ENCODE peak calls at places on chromosomes 6 and 20, in six cellular contexts. One of them, this sample, is unnamed.

GRCh38 chr6:109434456-109434855 is 6.0 kb downstream of the PPIL6 start:
- DNase-seq in upper lobe of right lung: no peak
- DNase-seq in spleen: no peak
- DNase-seq in left ventricle myocardium inferior: no peak
- DNase-seq in uterus: no peak
- DNase-seq in IMR-90: no peak
- DNase-seq in this sample: no peak

GRCh38 chr20:19966840-19967239 is 50.3 kb upstream of the NAA20 start:
- DNase-seq in left ventricle myocardium inferior: no peak
- DNase-seq in spleen: no peak
- DNase-seq in upper lobe of right lung: no peak
- DNase-seq in IMR-90: no peak
- DNase-seq in uterus: no peak
- DNase-seq in this sample: no peak

GRCh38 chr6:89034586-89035251 is 45.8 kb upstream of the PNRC1 start:
- DNase-seq in upper lobe of right lung: no peak
- DNase-seq in IMR-90: peak; percentile 49
- DNase-seq in left ventricle myocardium inferior: peak; percentile 23
- DNase-seq in spleen: no peak
- DNase-seq in uterus: peak; percentile 27
- DNase-seq in this sample: peak; percentile 27

GRCh38 chr6:36897629-36898028 is 11.9 kb downstream of the C6orf89 start:
- DNase-seq in uterus: no peak
- DNase-seq in IMR-90: peak; percentile 33
- DNase-seq in upper lobe of right lung: no peak
- DNase-seq in spleen: no peak
- DNase-seq in left ventricle myocardium inferior: no peak
- DNase-seq in this sample: no peak

GRCh38 chr6:3212261-3212660 is 15.2 kb downstream of the TUBB2B start:
- DNase-seq in left ventricle myocardium inferior: no peak
- DNase-seq in spleen: no peak
- DNase-seq in IMR-90: no peak
- DNase-seq in upper lobe of right lung: no peak
- DNase-seq in uterus: no peak
- DNase-seq in this sample: no peak

GRCh38 chr6:2976060-2976459 is 4.7 kb upstream of the SERPINB6 start:
- DNase-seq in uterus: no peak
- DNase-seq in upper lobe of right lung: no peak
- DNase-seq in IMR-90: no peak
- DNase-seq in spleen: no peak
- DNase-seq in left ventricle myocardium inferior: no peak
- DNase-seq in this sample: no peak

GRCh38 chr20:62143976-62144825 is 632 bp downstream of the SS18L1 start:
- DNase-seq in uterus: peak; percentile 42
- DNase-seq in left ventricle myocardium inferior: peak; percentile 66
- DNase-seq in spleen: peak; percentile 91
- DNase-seq in IMR-90: peak; percentile 60
- DNase-seq in upper lobe of right lung: peak; percentile 86
- DNase-seq in this sample: peak; percentile 53

GRCh38 chr6:47292027-47292426 is 17.7 kb downstream of the TNFRSF21 start:
- DNase-seq in left ventricle myocardium inferior: no peak
- DNase-seq in uterus: no peak
- DNase-seq in IMR-90: no peak
- DNase-seq in spleen: no peak
- DNase-seq in upper lobe of right lung: no peak
- DNase-seq in this sample: no peak

GRCh38 chr6:136094812-136095211 is 155.3 kb downstream of the MTFR2 start:
- DNase-seq in uterus: no peak
- DNase-seq in spleen: no peak
- DNase-seq in upper lobe of right lung: no peak
- DNase-seq in IMR-90: no peak
- DNase-seq in left ventricle myocardium inferior: no peak
- DNase-seq in this sample: no peak

GRCh38 chr6:136093835-136094234 is 156.3 kb downstream of the MTFR2 start:
- DNase-seq in spleen: no peak
- DNase-seq in IMR-90: no peak
- DNase-seq in left ventricle myocardium inferior: no peak
- DNase-seq in upper lobe of right lung: no peak
- DNase-seq in uterus: no peak
- DNase-seq in this sample: no peak

GRCh38 chr6:136090929-136091328 is 159.2 kb downstream of the MTFR2 start:
- DNase-seq in upper lobe of right lung: no peak
- DNase-seq in left ventricle myocardium inferior: no peak
- DNase-seq in IMR-90: no peak
- DNase-seq in uterus: no peak
- DNase-seq in spleen: no peak
- DNase-seq in this sample: no peak

GRCh38 chr6:136092897-136093296 is 157.2 kb downstream of the MTFR2 start:
- DNase-seq in uterus: no peak
- DNase-seq in left ventricle myocardium inferior: no peak
- DNase-seq in upper lobe of right lung: no peak
- DNase-seq in spleen: no peak
- DNase-seq in IMR-90: no peak
- DNase-seq in this sample: no peak

DNA sequence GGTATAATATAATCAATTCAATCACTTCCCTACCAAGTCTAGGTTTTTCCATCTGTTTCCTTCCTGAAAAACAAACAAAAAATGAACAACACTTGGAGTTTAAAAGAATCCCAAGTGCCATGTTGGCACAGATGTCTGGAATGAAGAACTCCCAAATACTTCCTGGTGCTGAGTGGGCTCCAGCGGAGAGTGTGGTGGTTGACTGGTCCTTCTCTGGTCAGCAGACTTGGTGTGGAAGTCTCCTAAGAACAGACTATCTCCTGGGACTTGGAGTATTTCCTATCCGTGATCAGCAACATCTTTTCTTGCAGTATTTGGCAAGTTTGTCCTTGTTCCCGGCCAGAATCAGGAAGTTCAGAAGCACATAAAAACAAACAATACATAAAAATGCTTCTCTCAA is 154.2 kb downstream of the MTFR2 start:
- DNase-seq in left ventricle myocardium inferior: peak; percentile 42
- DNase-seq in upper lobe of right lung: no peak
- DNase-seq in spleen: no peak
- DNase-seq in IMR-90: no peak
- DNase-seq in uterus: no peak
- DNase-seq in this sample: no peak
- H3K4me1 ChIP-seq in left ventricle myocardium inferior: peaks cover 44% of the 10 kb centered on the region
- H3K4me1 ChIP-seq in upper lobe of right lung: peaks cover 13% of the 10 kb centered on the region
- H3K4me1 ChIP-seq in spleen: no peaks in the 10 kb centered on the region
- H3K4me1 ChIP-seq in IMR-90: peaks cover 2% of the 10 kb centered on the region
- H3K4me1 ChIP-seq in uterus: peaks cover 6% of the 10 kb centered on the region
- H3K4me1 ChIP-seq in this sample: peaks cover 7% of the 10 kb centered on the region

GRCh38 chr20:32019563-32020463 is 9.6 kb downstream of the CCM2L start:
- DNase-seq in IMR-90: no peak
- DNase-seq in spleen: no peak
- DNase-seq in left ventricle myocardium inferior: no peak
- DNase-seq in upper lobe of right lung: no peak
- DNase-seq in uterus: no peak
- DNase-seq in this sample: no peak

GRCh38 chr20:32021091-32021490 is 10.9 kb downstream of the CCM2L start:
- DNase-seq in spleen: no peak
- DNase-seq in uterus: no peak
- DNase-seq in left ventricle myocardium inferior: no peak
- DNase-seq in IMR-90: no peak
- DNase-seq in upper lobe of right lung: no peak
- DNase-seq in this sample: no peak

GRCh38 chr20:32018269-32019155 is 8.3 kb downstream of the CCM2L start:
- DNase-seq in upper lobe of right lung: peak; percentile 86
- DNase-seq in uterus: peak; percentile 35
- DNase-seq in left ventricle myocardium inferior: peak; percentile 58
- DNase-seq in spleen: peak; percentile 86
- DNase-seq in IMR-90: no peak
- DNase-seq in this sample: peak; percentile 56

GRCh38 chr20:32017711-32018251 is 7.5 kb downstream of the CCM2L start:
- DNase-seq in upper lobe of right lung: peak; percentile 78
- DNase-seq in IMR-90: no peak
- DNase-seq in spleen: peak; percentile 79
- DNase-seq in left ventricle myocardium inferior: no peak
- DNase-seq in uterus: no peak
- DNase-seq in this sample: no peak

GRCh38 chr20:32019156-32019510 is 8.9 kb downstream of the CCM2L start:
- DNase-seq in upper lobe of right lung: no peak
- DNase-seq in uterus: no peak
- DNase-seq in IMR-90: no peak
- DNase-seq in left ventricle myocardium inferior: no peak
- DNase-seq in spleen: no peak
- DNase-seq in this sample: no peak
- H3K4me3 ChIP-seq in upper lobe of right lung: peak overlapping the region; percentile 60
- H3K4me3 ChIP-seq in uterus: no peak overlapping the region
- H3K4me3 ChIP-seq in IMR-90: no peak overlapping the region
- H3K4me3 ChIP-seq in left ventricle myocardium inferior: peak overlapping the region; percentile 68
- H3K4me3 ChIP-seq in spleen: peak overlapping the region; percentile 74
- H3K4me3 ChIP-seq in this sample: no peak overlapping the region

DNA sequence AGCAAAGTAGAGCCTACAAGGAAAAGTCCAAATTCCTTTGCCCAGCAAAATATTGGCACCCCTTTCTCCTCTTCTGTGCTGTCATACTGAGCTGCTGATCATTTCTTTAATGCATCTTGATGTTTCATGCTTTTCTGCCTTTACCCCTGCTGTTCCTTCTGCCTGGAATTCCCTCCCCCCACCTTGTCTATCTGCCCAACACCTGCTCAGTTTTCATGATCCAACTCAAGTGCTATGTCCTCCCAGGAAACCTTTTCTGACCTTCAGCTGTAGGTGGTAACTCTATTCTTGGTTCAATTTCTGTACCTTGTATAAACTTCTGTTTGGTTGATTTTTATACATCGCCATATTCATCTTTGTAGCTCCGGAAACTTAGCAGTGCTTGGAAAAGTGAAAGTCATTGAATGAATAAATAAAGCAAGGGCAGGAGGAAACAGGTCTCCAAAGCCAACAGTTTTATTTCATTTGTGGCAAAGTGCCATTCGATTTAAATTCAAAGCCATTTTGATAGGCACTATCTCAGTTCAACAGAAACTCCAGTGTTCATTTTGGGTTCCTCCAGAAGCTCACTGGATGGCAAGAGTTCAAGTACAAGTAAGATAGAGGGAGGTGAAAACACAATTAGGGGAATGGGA is 10.4 kb upstream of the BMP2 start:
- DNase-seq in IMR-90: no peak
- DNase-seq in uterus: no peak
- DNase-seq in upper lobe of right lung: no peak
- DNase-seq in spleen: no peak
- DNase-seq in left ventricle myocardium inferior: no peak
- DNase-seq in this sample: no peak
- H3K27ac ChIP-seq in IMR-90: no peak overlapping the region
- H3K27ac ChIP-seq in uterus: no peak overlapping the region
- H3K27ac ChIP-seq in upper lobe of right lung: no peak overlapping the region
- H3K27ac ChIP-seq in spleen: no peak overlapping the region
- H3K27ac ChIP-seq in left ventricle myocardium inferior: no peak overlapping the region
- H3K27ac ChIP-seq in this sample: no peak overlapping the region

DNA sequence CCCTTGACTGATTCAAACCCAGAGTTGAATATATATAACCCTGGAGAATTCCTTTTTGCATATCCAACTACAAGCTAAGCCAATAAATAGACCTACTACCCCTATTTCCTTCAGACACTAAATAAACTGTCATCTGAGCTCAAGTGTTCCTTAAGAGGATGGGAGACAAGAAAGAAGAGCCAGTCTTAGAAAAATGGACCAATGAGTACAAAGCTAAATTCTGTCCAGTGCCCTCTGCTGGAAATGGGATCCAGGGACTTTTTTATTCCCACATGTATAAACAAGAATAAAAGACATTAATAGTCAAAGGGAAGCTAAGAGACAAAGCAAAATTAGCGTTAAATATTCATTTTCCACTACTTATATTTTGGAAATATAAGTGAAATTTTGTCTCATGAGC is 4.8 kb downstream of the PPP1R10 start:
- DNase-seq in upper lobe of right lung: no peak
- DNase-seq in uterus: no peak
- DNase-seq in IMR-90: peak; percentile 57
- DNase-seq in left ventricle myocardium inferior: no peak
- DNase-seq in spleen: no peak
- DNase-seq in this sample: no peak
- H3K4me1 ChIP-seq in upper lobe of right lung: peaks cover 30% of the 10 kb centered on the region
- H3K4me1 ChIP-seq in uterus: peaks cover 21% of the 10 kb centered on the region
- H3K4me1 ChIP-seq in IMR-90: peaks cover 6% of the 10 kb centered on the region
- H3K4me1 ChIP-seq in left ventricle myocardium inferior: peaks cover 77% of the 10 kb centered on the region
- H3K4me1 ChIP-seq in spleen: peaks cover 62% of the 10 kb centered on the region
- H3K4me1 ChIP-seq in this sample: peaks cover 10% of the 10 kb centered on the region

GRCh38 chr20:54133434-54134427 is 40.1 kb downstream of the CYP24A1 start:
- DNase-seq in spleen: no peak
- DNase-seq in upper lobe of right lung: no peak
- DNase-seq in left ventricle myocardium inferior: no peak
- DNase-seq in IMR-90: peak; percentile 44
- DNase-seq in uterus: no peak
- DNase-seq in this sample: no peak
- H3K4me3 ChIP-seq in spleen: no peak overlapping the region
- H3K4me3 ChIP-seq in upper lobe of right lung: no peak overlapping the region
- H3K4me3 ChIP-seq in left ventricle myocardium inferior: no peak overlapping the region
- H3K4me3 ChIP-seq in IMR-90: peak overlapping the region; percentile 9
- H3K4me3 ChIP-seq in uterus: no peak overlapping the region
- H3K4me3 ChIP-seq in this sample: no peak overlapping the region

GRCh38 chr6:144953552-144954240 is 668.6 kb downstream of the UTRN start:
- DNase-seq in uterus: no peak
- DNase-seq in spleen: no peak
- DNase-seq in upper lobe of right lung: no peak
- DNase-seq in left ventricle myocardium inferior: no peak
- DNase-seq in IMR-90: peak; percentile 62
- DNase-seq in this sample: no peak

GRCh38 chr6:144955853-144956252 is 670.7 kb downstream of the UTRN start:
- DNase-seq in IMR-90: peak; percentile 78
- DNase-seq in uterus: no peak
- DNase-seq in upper lobe of right lung: no peak
- DNase-seq in left ventricle myocardium inferior: no peak
- DNase-seq in spleen: no peak
- DNase-seq in this sample: no peak

GRCh38 chr6:144952456-144953240 is 667.5 kb downstream of the UTRN start:
- DNase-seq in spleen: no peak
- DNase-seq in left ventricle myocardium inferior: no peak
- DNase-seq in IMR-90: no peak
- DNase-seq in uterus: no peak
- DNase-seq in upper lobe of right lung: no peak
- DNase-seq in this sample: no peak

GRCh38 chr6:144955392-144955791 is 670.3 kb downstream of the UTRN start:
- DNase-seq in IMR-90: no peak
- DNase-seq in upper lobe of right lung: no peak
- DNase-seq in spleen: no peak
- DNase-seq in uterus: no peak
- DNase-seq in left ventricle myocardium inferior: no peak
- DNase-seq in this sample: no peak

GRCh38 chr6:144954241-144954556 is 669.1 kb downstream of the UTRN start:
- DNase-seq in left ventricle myocardium inferior: no peak
- DNase-seq in IMR-90: no peak
- DNase-seq in uterus: no peak
- DNase-seq in upper lobe of right lung: no peak
- DNase-seq in spleen: no peak
- DNase-seq in this sample: no peak
- H3K27ac ChIP-seq in left ventricle myocardium inferior: no peak overlapping the region
- H3K27ac ChIP-seq in IMR-90: no peak overlapping the region
- H3K27ac ChIP-seq in uterus: no peak overlapping the region
- H3K27ac ChIP-seq in upper lobe of right lung: no peak overlapping the region
- H3K27ac ChIP-seq in spleen: no peak overlapping the region
- H3K27ac ChIP-seq in this sample: no peak overlapping the region